ENCODE peak calls at places on chromosome 15, in six cellular contexts. Q, U, B, H, F and L are unnamed samples.
A peak's percentile ranks its signal among the peaks of the same experiment; 100 is the strongest.

GRCh38 chr15:90871097-90871715 is 2.8 kb downstream of the FURIN start:
- DNase-seq in Q (no peak), U (peak; percentile 56), B (peak; percentile 78), H (no peak), F (no peak), L (peak; percentile 79)

GRCh38 chr15:26773917-26774316 is 1.1 kb upstream of the GABRB3 start:
- DNase-seq in Q (no peak), U (no peak), B (no peak), H (no peak), F (no peak), L (no peak)

GRCh38 chr15:81752149-81752942 is 293.5 kb downstream of the MEX3B start:
- DNase-seq in Q (no peak), U (peak; percentile 80), B (no peak), H (peak; percentile 69), F (peak; percentile 3), L (peak; percentile 23)

GRCh38 chr15:100712226-100712625 is 109.8 kb downstream of the ASB7 start:
- DNase-seq in Q (no peak), U (no peak), B (peak; percentile 69), H (no peak), F (no peak), L (no peak)

GRCh38 chr15:92625297-92625980 is 30.1 kb downstream of the FAM174B start:
- DNase-seq in Q (no peak), U (no peak), B (no peak), H (no peak), F (peak; percentile 93), L (no peak)

GRCh38 chr15:77991029-77991406 is 86.5 kb downstream of the TBC1D2B start:
- DNase-seq in Q (no peak), U (no peak), B (no peak), H (no peak), F (no peak), L (peak; percentile 76)

GRCh38 chr15:26882112-26882511 is 15.2 kb downstream of the GABRA5 start:
- DNase-seq in Q (no peak), U (no peak), B (no peak), H (no peak), F (no peak), L (no peak)

GRCh38 chr15:74343127-74343796 is 24.2 kb downstream of the CYP11A1 start:
- DNase-seq in Q (no peak), U (no peak), B (no peak), H (peak; percentile 35), F (no peak), L (no peak)

GRCh38 chr15:76105911-76106310 is 46.1 kb downstream of the TMEM266 start:
- DNase-seq in Q (no peak), U (no peak), B (no peak), H (no peak), F (no peak), L (no peak)

GRCh38 chr15:76100361-76100760 is 40.6 kb downstream of the TMEM266 start:
- DNase-seq in Q (no peak), U (no peak), B (no peak), H (no peak), F (no peak), L (no peak)

GRCh38 chr15:76099388-76099787 is 39.6 kb downstream of the TMEM266 start:
- DNase-seq in Q (no peak), U (no peak), B (no peak), H (no peak), F (no peak), L (no peak)

GRCh38 chr15:76098685-76099084 is 38.9 kb downstream of the TMEM266 start:
- DNase-seq in Q (no peak), U (no peak), B (no peak), H (no peak), F (no peak), L (no peak)

GRCh38 chr15:76101655-76102054 is 41.9 kb downstream of the TMEM266 start:
- DNase-seq in Q (no peak), U (no peak), B (no peak), H (no peak), F (no peak), L (peak; percentile 33)
- H3K4me3 ChIP-seq in Q (no peak overlapping the region), U (no peak overlapping the region), B (no peak overlapping the region), H (no peak overlapping the region), F (no peak overlapping the region), L (no peak overlapping the region)

GRCh38 chr15:97521390-97521789 is 439.1 kb upstream of the ARRDC4 start:
- DNase-seq in Q (no peak), U (no peak), B (no peak), H (no peak), F (no peak), L (no peak)
- H3K27ac ChIP-seq in Q (no peak overlapping the region), U (no peak overlapping the region), B (peak overlapping the region; percentile 88), H (no peak overlapping the region), F (no peak overlapping the region), L (no peak overlapping the region)

DNA sequence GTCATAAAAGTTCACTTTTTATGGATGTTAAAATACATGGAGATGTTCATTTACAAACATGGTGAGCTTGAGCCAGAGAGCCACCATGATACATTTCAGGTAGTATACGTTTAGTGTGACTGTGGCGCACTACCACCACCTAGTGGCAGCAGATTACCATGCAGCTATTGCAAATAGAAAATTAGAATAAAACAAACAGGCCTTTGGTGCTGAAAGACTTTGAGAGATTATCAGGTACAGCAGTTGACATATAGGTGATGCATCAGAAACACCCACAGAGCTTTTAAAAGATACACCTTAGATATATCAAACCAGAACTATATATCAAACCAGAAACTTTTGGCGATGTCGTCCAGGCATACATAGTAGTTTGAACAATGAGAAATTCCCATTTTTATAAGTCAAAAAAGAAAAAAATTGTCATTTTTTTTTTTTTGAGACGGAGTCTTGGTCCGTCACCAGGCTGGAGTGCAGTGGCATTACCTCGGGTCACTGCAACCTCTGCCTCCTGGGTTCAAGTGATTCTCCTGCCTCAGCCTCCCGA is 42.0 kb upstream of the ICE2 start:
- DNase-seq in Q (peak; percentile 70), U (peak; percentile 78), B (peak; percentile 73), H (peak; percentile 71), F (peak; percentile 78), L (peak; percentile 71)
- H3K4me3 ChIP-seq in Q (no peak overlapping the region), U (no peak overlapping the region), B (no peak overlapping the region), H (no peak overlapping the region), F (no peak overlapping the region), L (no peak overlapping the region)

DNA sequence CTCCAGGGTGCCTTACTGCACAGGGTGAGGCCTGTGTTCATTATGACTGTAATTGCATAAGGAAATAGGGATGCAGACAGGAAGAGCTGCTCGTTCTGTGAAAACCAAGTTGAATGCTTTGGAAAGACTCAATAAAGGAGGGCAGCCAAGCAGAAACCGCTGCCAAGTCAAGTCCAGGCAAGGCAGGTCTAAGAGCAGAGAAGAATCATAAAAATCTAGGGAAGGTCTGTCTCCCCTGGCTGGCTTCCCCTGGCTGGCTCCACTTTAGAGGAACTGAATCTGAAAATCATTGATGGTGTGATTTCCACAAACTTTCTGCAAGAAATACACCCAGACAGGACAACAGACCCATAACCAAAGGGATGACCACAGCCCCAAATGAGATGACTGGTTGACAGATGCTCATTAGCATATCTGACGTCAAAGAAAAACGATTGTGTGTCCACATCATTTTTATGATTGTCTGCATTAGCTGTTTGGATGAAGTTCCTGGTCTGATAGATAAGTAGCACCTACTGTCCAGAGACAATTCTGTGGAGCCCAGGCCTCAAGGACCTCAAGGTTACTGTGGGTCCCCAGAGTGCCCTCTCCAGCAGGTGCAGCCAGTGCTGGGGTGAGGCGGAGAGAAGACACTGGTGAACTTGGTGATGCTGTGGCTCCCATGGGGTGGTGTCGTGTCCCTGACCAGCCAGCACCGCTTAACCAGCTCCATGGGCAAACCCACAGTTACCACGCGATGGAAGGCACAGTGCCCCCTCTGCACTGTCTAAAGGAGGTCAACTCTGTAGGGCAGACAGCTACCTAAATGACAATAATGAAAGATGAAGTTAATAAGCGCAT is 127.5 kb downstream of the NSMCE3 start:
- DNase-seq in Q (no peak), U (no peak), B (no peak), H (peak; percentile 33), F (no peak), L (no peak)
- H3K27ac ChIP-seq in Q (no peak overlapping the region), U (no peak overlapping the region), B (no peak overlapping the region), H (no peak overlapping the region), F (no peak overlapping the region), L (no peak overlapping the region)

GRCh38 chr15:63598467-63599400 is 1.5 kb downstream of the FBXL22 start:
- DNase-seq in Q (no peak), U (no peak), B (no peak), H (peak; percentile 81), F (peak; percentile 73), L (no peak)
- H3K4me3 ChIP-seq in Q (no peak overlapping the region), U (no peak overlapping the region), B (peak overlapping the region; percentile 82), H (peak overlapping the region; percentile 66), F (no peak overlapping the region), L (no peak overlapping the region)

DNA sequence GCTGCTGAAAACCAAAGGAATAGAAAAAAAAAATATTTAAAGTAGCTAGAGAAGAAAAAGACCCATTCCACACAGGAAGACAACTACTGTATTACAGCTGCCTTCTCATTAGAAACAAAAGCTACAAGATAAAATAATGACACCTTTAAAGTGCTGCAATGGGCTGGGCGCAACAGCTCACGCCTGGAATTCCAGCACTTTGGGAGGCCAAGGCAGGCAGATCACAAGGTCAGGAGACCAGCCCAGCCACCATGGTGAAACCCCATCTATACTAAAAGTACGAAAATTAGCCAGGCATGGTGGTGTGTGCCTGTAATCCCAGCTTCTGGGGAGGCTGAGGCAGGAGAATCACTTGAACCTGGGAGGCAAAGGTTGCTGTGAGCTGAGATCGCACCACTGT is 31.0 kb downstream of the TRPM7 start:
- DNase-seq in Q (no peak), U (no peak), B (no peak), H (no peak), F (no peak), L (no peak)
- H3K27ac ChIP-seq in Q (no peak overlapping the region), U (no peak overlapping the region), B (no peak overlapping the region), H (no peak overlapping the region), F (no peak overlapping the region), L (no peak overlapping the region)